ENCODE peak calls at places on chromosomes 5 and 9, in seven cellular contexts. M is SK-N-SH, R is suprapubic skin, V is breast epithelium, T is sigmoid colon, Y is GM12891, E is HL-60. N is an unnamed sample.

GRCh38 chr9:77961541-77961940 is 70.1 kb downstream of the GNAQ start:
- DNase-seq in R (no peak), M (no peak), Y (no peak), V (no peak), T (no peak), E (no peak), N (no peak)

GRCh38 chr9:37575511-37575914 is 667 bp downstream of the FBXO10 start:
- DNase-seq in M (peak; percentile 33), Y (no peak), T (no peak), V (no peak), E (no peak), R (no peak), N (peak; percentile 19)

GRCh38 chr9:76023715-76024195 is 133.3 kb downstream of the PCSK5 start:
- DNase-seq in Y (no peak), V (no peak), E (no peak), R (no peak), M (no peak), T (no peak), N (peak; percentile 26)

GRCh38 chr9:132027752-132028666 is 51.7 kb downstream of the MED27 start:
- DNase-seq in R (no peak), M (no peak), Y (no peak), V (peak; percentile 35), E (no peak), T (no peak), N (no peak)

GRCh38 chr5:73093943-73094342 is 26.4 kb upstream of the TMEM171 start:
- DNase-seq in R (no peak), Y (no peak), M (no peak), T (no peak), E (no peak), V (no peak), N (no peak)

GRCh38 chr5:50406874-50407273 is 34.2 kb downstream of the EMB start:
- DNase-seq in T (no peak), E (no peak), V (no peak), M (no peak), R (no peak), Y (no peak), N (no peak)

GRCh38 chr5:167899490-167899889 is 392.0 kb upstream of the WWC1 start:
- DNase-seq in T (no peak), V (no peak), M (no peak), E (no peak), R (no peak), Y (no peak), N (no peak)

GRCh38 chr5:59587489-59588337 is 305.8 kb downstream of the PDE4D start:
- DNase-seq in Y (no peak), R (no peak), V (no peak), E (no peak), T (peak; percentile 65), M (peak; percentile 77), N (peak; percentile 88)

GRCh38 chr5:57066921-57067914 is 106.6 kb upstream of the GPBP1 start:
- DNase-seq in E (no peak), Y (no peak), M (no peak), V (no peak), R (no peak), T (no peak), N (no peak)

GRCh38 chr5:119527346-119527745 is 75.0 kb downstream of the HSD17B4 start:
- DNase-seq in M (no peak), E (no peak), V (no peak), Y (no peak), T (no peak), R (no peak), N (no peak)

GRCh38 chr5:176773408-176774035 is 36.8 kb upstream of the UNC5A start:
- DNase-seq in Y (no peak), R (peak; percentile 41), E (no peak), M (no peak), T (peak; percentile 45), V (no peak), N (no peak)

GRCh38 chr5:83764101-83764500 is 43.4 kb upstream of the HAPLN1 start:
- DNase-seq in M (no peak), V (no peak), E (no peak), R (no peak), T (no peak), Y (no peak), N (no peak)

GRCh38 chr5:131281133-131281867 is 17.4 kb downstream of the CDC42SE2 start:
- DNase-seq in V (no peak), R (no peak), T (no peak), E (no peak), Y (no peak), M (no peak), N (no peak)

GRCh38 chr5:14156611-14157493 is 13.7 kb downstream of the TRIO start:
- DNase-seq in E (no peak), Y (no peak), R (no peak), V (peak; percentile 46), T (no peak), M (peak; percentile 45), N (no peak)

GRCh38 chr5:55180016-55180415 is 7.0 kb upstream of the CDC20B start:
- DNase-seq in Y (no peak), T (no peak), R (no peak), V (no peak), E (no peak), M (no peak), N (no peak)

GRCh38 chr9:112443200-112443599 is 43.4 kb upstream of the KIAA1958 start:
- DNase-seq in T (no peak), V (no peak), R (no peak), E (no peak), Y (no peak), M (no peak), N (peak; percentile 45)

GRCh38 chr9:96777539-96777864 is 385 bp downstream of the ZNF510 start:
- DNase-seq in T (no peak), R (no peak), E (no peak), M (no peak), V (no peak), Y (no peak), N (peak; percentile 77)

GRCh38 chr5:32489791-32490581 is 45.4 kb upstream of the ZFR start:
- DNase-seq in E (peak; percentile 43), V (peak; percentile 40), R (peak; percentile 83), Y (peak; percentile 37), T (peak; percentile 91), M (peak; percentile 80), N (peak; percentile 91)
- TF ChIP-seq POLR2AphosphoS5 in E (no peak), V (peak; percentile 93), R (peak; percentile 33), Y (no peak), T (peak; percentile 11), M (peak; percentile 86), N (no peak)

DNA sequence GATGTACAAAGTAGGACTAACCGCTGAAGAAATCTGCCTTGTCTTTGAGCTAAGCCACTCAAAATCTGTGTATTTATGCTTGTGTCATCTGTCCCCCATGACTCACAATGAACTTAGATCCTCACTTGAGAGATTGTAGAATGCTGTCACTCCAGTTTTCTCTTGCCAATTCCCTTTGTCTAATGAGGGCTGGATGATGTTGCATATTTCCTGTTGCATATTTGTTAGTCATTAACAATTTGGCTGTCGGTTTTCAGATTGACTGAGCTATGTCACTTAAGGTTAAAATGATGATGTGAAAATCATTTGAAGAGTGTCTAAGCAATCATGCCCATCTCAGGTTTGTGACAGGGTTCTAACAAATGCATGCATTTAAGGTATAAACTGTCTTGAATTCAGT is 481.7 kb downstream of the CDH10 start:
- DNase-seq in R (no peak), Y (no peak), V (no peak), M (no peak), T (no peak), E (no peak), N (no peak)
- TF ChIP-seq POLR2AphosphoS5 in R (no peak), Y (no peak), V (no peak), M (no peak), T (no peak), E (no peak), N (no peak)

DNA sequence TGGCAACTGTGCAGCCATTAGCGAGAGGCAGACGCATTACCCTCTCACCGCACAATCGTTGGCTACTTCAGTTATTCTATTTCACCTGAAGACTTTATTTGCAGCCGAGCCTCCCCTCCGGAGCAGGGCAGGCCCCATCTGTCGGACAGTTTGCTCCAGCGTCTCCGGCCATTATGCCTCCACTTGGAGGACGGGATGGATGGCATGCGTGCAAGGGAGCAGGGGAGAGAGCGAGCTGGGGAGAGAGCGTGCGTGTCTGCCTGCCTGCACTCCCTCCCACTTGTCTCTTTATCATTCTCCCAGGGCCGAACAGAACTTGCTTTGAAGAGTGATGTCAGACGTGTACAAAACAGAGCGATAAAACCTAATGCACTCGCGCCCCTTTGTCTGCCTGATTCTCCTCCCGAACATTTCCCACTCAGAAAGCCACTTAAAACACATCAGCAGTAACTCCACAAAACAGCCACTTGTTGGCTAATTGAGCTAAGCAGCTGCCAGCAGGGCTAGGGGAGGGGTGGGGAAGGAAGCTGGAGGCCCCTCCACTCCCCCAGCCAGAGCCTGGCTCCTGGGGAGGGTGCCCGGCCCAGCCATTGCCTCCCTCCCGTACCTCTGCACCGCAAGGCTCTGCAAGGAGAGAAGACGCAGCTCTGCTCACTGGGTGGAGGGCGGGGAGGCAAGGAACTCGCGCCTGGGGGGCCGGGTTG is 43.4 kb upstream of the FUBP3 start:
- DNase-seq in E (no peak), R (no peak), T (no peak), M (no peak), V (no peak), Y (no peak), N (peak; percentile 56)
- TF ChIP-seq POLR2AphosphoS5 in E (no peak), R (no peak), T (no peak), M (no peak), V (no peak), Y (no peak), N (no peak)

DNA sequence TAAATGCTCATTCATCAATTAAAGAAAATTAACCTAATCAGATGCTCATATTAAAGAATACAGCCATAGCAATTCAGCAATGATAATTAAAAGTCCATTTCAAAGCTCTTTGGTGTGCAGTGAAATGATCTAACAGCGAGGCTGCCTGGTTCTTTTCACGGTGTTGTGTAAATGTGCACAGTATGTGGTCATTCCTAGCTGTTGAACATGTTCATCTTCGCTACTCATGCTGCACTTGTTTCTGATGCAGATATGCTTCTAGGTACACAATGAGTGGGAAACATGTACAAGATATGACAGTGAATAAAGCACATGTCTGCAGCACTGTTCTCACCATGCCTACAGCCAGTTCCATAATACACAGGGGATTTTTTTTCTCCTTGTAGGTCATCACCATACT is 163.5 kb downstream of the NR2F1-AS1 start:
- DNase-seq in M (no peak), V (no peak), T (no peak), E (no peak), R (no peak), Y (no peak), N (no peak)
- TF ChIP-seq POLR2AphosphoS5 in M (no peak), V (no peak), T (no peak), E (no peak), R (no peak), Y (no peak), N (no peak)

GRCh38 chr9:124871156-124871561 is 9.2 kb downstream of the ARPC5L start:
- DNase-seq in V (no peak), Y (no peak), E (no peak), M (no peak), T (no peak), R (no peak), N (no peak)
- TF ChIP-seq POLR2AphosphoS5 in V (no peak), Y (peak; percentile 5), E (no peak), M (no peak), T (no peak), R (no peak), N (no peak)

GRCh38 chr5:147483961-147484707 is 25.7 kb downstream of the DPYSL3 start:
- DNase-seq in V (peak; percentile 39), Y (no peak), E (no peak), R (peak; percentile 90), M (peak; percentile 73), T (peak; percentile 89), N (no peak)
- TF ChIP-seq POLR2AphosphoS5 in V (peak; percentile 78), Y (no peak), E (no peak), R (no peak), M (peak; percentile 80), T (no peak), N (no peak)